ENCODE peak calls at places on chromosome 20, in seven cellular contexts. W is stimulated activated naive B cell treated with anti-CD40 and anti-IgM and Interleukin-4, amounts not matched to agents 10 μg/mL and 1 μg/mL and 100 μg/mL, for 72 hours; K is transverse colon; Z is HTR-8/SVneo; L is activated T-cell treated with anti-CD3 and anti-CD28 coated beads for 1 hour; P is activated CD8-positive, alpha-beta memory T cell treated with anti-CD3 and anti-CD28 coated beads for 1 hour; V is Kasumi-1. C is an unnamed sample.

GRCh38 chr20:56987992-56988391 is 278.4 kb downstream of the BMP7 start:
- DNase-seq in W (no peak), K (no peak), Z (no peak), L (no peak), P (no peak), V (no peak), C (no peak)

GRCh38 chr20:56995635-56996075 is 270.8 kb downstream of the BMP7 start:
- DNase-seq in W (no peak), K (no peak), Z (peak), L (no peak), P (no peak), V (peak), C (peak)

GRCh38 chr20:64160118-64160517 is 4.1 kb upstream of the MYT1 start:
- DNase-seq in W (no peak), K (no peak), Z (no peak), L (no peak), P (no peak), V (no peak), C (peak)

GRCh38 chr20:31669876-31670275 is 32.2 kb downstream of the COX4I2 start:
- DNase-seq in W (no peak), K (no peak), Z (no peak), L (no peak), P (no peak), V (no peak), C (no peak)

GRCh38 chr20:21713901-21714296 is 8.4 kb downstream of the PAX1 start:
- DNase-seq in W (no peak), K (no peak), Z (no peak), L (no peak), P (no peak), V (no peak), C (peak)

GRCh38 chr20:44532248-44532980 is 10.5 kb upstream of the SERINC3 start:
- DNase-seq in W (no peak), K (no peak), Z (no peak), L (no peak), P (no peak), V (no peak), C (peak)

GRCh38 chr20:25273541-25274358 is 25.9 kb downstream of the PYGB start:
- DNase-seq in W (no peak), K (peak), Z (no peak), L (no peak), P (no peak), V (no peak), C (no peak)

GRCh38 chr20:6698056-6698455 is 69.4 kb upstream of the BMP2 start:
- DNase-seq in W (no peak), K (no peak), Z (no peak), L (no peak), P (no peak), V (no peak), C (no peak)

GRCh38 chr20:36975085-36975829 is 23.7 kb upstream of the SAMHD1 start:
- DNase-seq in W (no peak), K (peak), Z (no peak), L (peak), P (peak), V (peak), C (no peak)

GRCh38 chr20:62482136-62482833 is 6.5 kb upstream of the GATA5 start:
- DNase-seq in W (no peak), K (no peak), Z (no peak), L (no peak), P (no peak), V (no peak), C (peak)

GRCh38 chr20:50276119-50277063 is 85.8 kb downstream of the CEBPB start:
- DNase-seq in W (no peak), K (no peak), Z (no peak), L (no peak), P (no peak), V (peak), C (no peak)

GRCh38 chr20:1644101-1644962 is 13.2 kb downstream of the SIRPG start:
- DNase-seq in W (no peak), K (no peak), Z (no peak), L (no peak), P (no peak), V (no peak), C (peak)

GRCh38 chr20:41692479-41693135 is 74.4 kb upstream of the CHD6 start:
- DNase-seq in W (peak), K (peak), Z (peak), L (peak), P (peak), V (peak), C (peak)

GRCh38 chr20:1144401-1145172 is 26.2 kb downstream of the PSMF1 start:
- DNase-seq in W (no peak), K (no peak), Z (no peak), L (no peak), P (no peak), V (no peak), C (no peak)

GRCh38 chr20:48451401-48451800 is 376.4 kb downstream of the PREX1 start:
- DNase-seq in W (no peak), K (no peak), Z (no peak), L (no peak), P (no peak), V (no peak), C (no peak)

GRCh38 chr20:10625641-10626040 is 48.2 kb downstream of the JAG1 start:
- DNase-seq in W (no peak), K (no peak), Z (no peak), L (no peak), P (no peak), V (no peak), C (no peak)

GRCh38 chr20:57651977-57652864 is 32.0 kb upstream of the ZBP1 start:
- DNase-seq in W (no peak), K (no peak), Z (no peak), L (no peak), P (no peak), V (no peak), C (peak)

GRCh38 chr20:45833030-45833882 is at the start of gene SNX21:
- DNase-seq in W (no peak), K (peak), Z (peak), L (no peak), P (no peak), V (peak), C (peak)

GRCh38 chr20:44326391-44327159 is 10.3 kb upstream of the R3HDML start:
- DNase-seq in W (no peak), K (no peak), Z (no peak), L (no peak), P (no peak), V (no peak), C (no peak)

GRCh38 chr20:62745959-62746288 is 37.3 kb downstream of the NTSR1 start:
- DNase-seq in W (no peak), K (no peak), Z (no peak), L (no peak), P (no peak), V (no peak), C (no peak)

C was measured in retina.